ENCODE peak calls at places on chromosomes 16 and 17, in six cellular contexts. R is cardiac muscle cell, I is stomach, N is choroid plexus epithelial cell, S is WERI-Rb-1, M is mucosa of descending colon. O is an unnamed sample.

GRCh38 chr16:81657731-81658130 is 121.4 kb upstream of the PLCG2 start:
- DNase-seq in N (peak; percentile 35), M (no peak), I (no peak), S (no peak), R (no peak), O (no peak)

GRCh38 chr17:3602499-3602898 is 6.7 kb downstream of the TRPV1 start:
- DNase-seq in N (peak; percentile 27), I (no peak), M (peak; percentile 19), R (peak; percentile 59), S (peak; percentile 48), O (no peak)

GRCh38 chr17:76734080-76734840 is 2.9 kb downstream of the SRSF2 start:
- DNase-seq in M (no peak), S (no peak), R (no peak), I (no peak), N (peak; percentile 61), O (no peak)

GRCh38 chr17:74750327-74751069 is 2.1 kb downstream of the NHERF1 start:
- DNase-seq in I (peak; percentile 80), M (peak; percentile 66), R (no peak), S (no peak), N (no peak), O (peak; percentile 63)

GRCh38 chr17:19379306-19380075 is 1.2 kb downstream of the MAPK7 start:
- DNase-seq in M (no peak), R (no peak), I (no peak), S (no peak), N (no peak), O (no peak)

GRCh38 chr17:39688945-39689344 is 1.1 kb upstream of the PGAP3 start:
- DNase-seq in M (no peak), R (no peak), S (no peak), I (no peak), N (no peak), O (no peak)

GRCh38 chr17:32341141-32341856 is 674 bp downstream of the C17orf75 start:
- DNase-seq in R (peak; percentile 11), S (no peak), N (peak; percentile 43), M (peak; percentile 45), I (no peak), O (no peak)

GRCh38 chr17:41806685-41807445 is 4.9 kb downstream of the P3H4 start:
- DNase-seq in S (no peak), I (no peak), M (peak; percentile 78), N (no peak), R (no peak), O (no peak)

GRCh38 chr16:75908718-75909117 is 182.4 kb upstream of the CPHXL start:
- DNase-seq in I (no peak), N (no peak), R (no peak), M (no peak), S (peak; percentile 44), O (no peak)

GRCh38 chr17:59803377-59803757 is 89.4 kb downstream of the TUBD1 start:
- DNase-seq in R (no peak), M (no peak), S (no peak), I (no peak), N (no peak), O (peak; percentile 15)

GRCh38 chr17:59802160-59802559 is 90.6 kb downstream of the TUBD1 start:
- DNase-seq in S (no peak), R (no peak), N (no peak), M (no peak), I (no peak), O (no peak)

GRCh38 chr17:59800530-59800942 is 92.2 kb downstream of the TUBD1 start:
- DNase-seq in I (no peak), N (peak; percentile 64), S (no peak), R (no peak), M (no peak), O (no peak)

GRCh38 chr17:59807892-59808509 is 84.7 kb downstream of the TUBD1 start:
- DNase-seq in R (no peak), S (no peak), M (no peak), N (no peak), I (no peak), O (no peak)

DNA sequence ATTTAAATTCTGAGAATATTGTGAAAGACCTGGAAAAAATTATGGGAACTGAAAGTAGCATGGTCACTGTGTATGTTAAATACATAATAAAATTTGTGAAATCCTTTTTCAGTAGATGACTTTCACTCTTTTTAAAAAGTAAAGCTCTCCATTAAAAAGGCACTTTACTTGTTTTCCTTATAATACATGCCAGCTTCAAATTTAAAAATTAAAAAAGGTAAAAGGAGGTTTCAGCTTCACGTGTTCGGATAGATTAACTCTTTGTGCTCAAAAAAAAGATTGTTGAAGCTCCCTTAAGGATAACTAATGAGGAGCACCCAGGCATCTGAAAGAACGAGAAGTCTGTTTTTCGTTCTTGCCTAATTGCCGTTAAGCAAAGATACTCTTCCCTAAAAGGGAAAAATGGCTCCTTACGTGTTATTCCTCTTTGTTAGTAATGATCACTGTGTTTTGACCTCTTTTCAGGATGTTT is 87.8 kb downstream of the TUBD1 start:
- DNase-seq in M (no peak), S (no peak), I (no peak), R (no peak), N (no peak), O (no peak)
- H3K4me3 ChIP-seq in M (no peak overlapping the region), S (no peak overlapping the region), I (peak overlapping the region; percentile 3), R (no peak overlapping the region), N (no peak overlapping the region), O (no peak overlapping the region)

GRCh38 chr17:44361292-44362055 is 2.2 kb downstream of the FAM171A2 start:
- DNase-seq in S (peak; percentile 50), M (no peak), I (no peak), R (no peak), N (no peak), O (no peak)

GRCh38 chr17:44362479-44362963 is 1.1 kb downstream of the FAM171A2 start:
- DNase-seq in M (no peak), I (no peak), S (peak; percentile 30), N (no peak), R (no peak), O (no peak)

GRCh38 chr17:44362056-44362355 is 1.6 kb downstream of the FAM171A2 start:
- DNase-seq in R (no peak), S (no peak), M (no peak), I (no peak), N (no peak), O (no peak)

GRCh38 chr17:44362964-44363612 is 565 bp downstream of the FAM171A2 start:
- DNase-seq in R (peak; percentile 53), S (peak; percentile 60), I (no peak), M (no peak), N (no peak), O (no peak)

DNA sequence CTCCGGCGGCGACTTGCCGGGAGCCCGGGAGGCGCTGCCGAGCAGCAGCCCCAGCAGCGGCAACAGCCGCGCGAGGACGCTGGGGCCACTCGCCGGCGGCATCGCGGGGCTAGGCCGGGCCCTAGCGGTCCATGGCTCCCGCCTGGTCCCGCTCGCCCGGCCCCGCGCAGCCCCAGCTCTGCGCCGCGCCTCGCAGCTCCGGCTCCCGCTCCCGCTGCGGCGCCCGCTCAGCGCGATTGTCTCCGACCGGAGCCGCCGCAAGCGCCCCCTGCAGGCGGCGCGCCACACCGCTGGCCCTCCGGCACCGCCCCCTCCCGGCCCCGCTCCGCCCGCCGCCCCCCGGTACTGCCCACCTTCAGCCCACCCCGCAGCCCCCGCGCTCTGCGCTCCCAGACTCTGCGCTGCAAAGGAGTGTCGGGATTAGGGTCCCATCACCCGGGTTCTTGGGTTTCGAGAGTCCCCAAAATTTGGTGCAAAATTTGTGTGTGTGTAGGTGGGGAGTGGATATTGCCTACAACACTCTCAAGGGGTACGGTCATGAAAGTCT is at the start of gene FAM171A2:
- DNase-seq in I (peak; percentile 62), S (peak; percentile 76), R (peak; percentile 88), M (peak; percentile 55), N (peak; percentile 61), O (no peak)
- TF ChIP-seq CTCF in I (no peak), S (peak; percentile 80), R (peak; percentile 24), M (peak; percentile 90), N (peak; percentile 45), O (peak; percentile 67)

DNA sequence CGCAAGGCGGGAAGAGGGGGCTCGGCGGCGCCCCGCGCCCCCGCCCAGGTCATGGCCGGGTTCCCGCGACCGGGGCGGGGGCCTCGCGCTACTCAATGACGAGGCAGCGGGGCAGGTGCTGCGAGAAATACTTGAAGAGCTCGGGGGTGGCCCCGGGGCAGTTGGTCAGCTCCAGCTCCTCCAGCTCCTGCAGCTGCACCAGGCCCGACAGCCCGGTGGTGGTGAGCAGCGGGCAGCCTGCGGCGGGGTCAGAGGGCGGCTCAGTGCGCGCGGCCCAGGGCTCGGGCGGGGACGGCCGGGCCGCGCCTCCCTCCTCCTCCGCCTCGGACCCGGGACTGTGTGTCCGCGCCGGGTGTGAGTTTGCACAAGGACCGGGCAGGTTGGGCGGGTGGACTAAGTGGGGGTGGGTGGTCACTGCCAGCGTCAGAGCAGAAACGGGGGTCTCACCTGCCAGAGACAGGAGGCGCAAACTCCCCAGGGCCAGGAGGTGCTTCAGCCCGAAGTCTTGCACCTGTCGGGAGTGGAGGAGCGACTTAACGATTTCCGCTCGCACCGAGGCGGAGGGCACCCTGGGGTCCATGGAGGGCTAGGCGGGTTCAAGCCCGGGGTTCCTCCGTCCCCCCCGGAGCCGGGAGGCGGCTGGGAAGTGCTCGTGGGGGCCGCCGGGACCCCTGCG is 4.1 kb upstream of the WDR24 start:
- DNase-seq in I (no peak), M (no peak), N (no peak), S (no peak), R (peak; percentile 29), O (no peak)
- H3K4me3 ChIP-seq in I (peak overlapping the region; percentile 33), M (no peak overlapping the region), N (no peak overlapping the region), S (no peak overlapping the region), R (no peak overlapping the region), O (peak overlapping the region; percentile 56)

GRCh38 chr16:85326113-85326793 is 214.0 kb upstream of the CIBAR2 start:
- DNase-seq in R (no peak), I (no peak), M (no peak), N (peak; percentile 51), S (no peak), O (no peak)

GRCh38 chr16:85329059-85329812 is 217.0 kb upstream of the CIBAR2 start:
- DNase-seq in N (peak; percentile 65), M (peak; percentile 72), R (no peak), I (peak; percentile 56), S (peak; percentile 67), O (no peak)

GRCh38 chr16:85326794-85327181 is 214.5 kb upstream of the CIBAR2 start:
- DNase-seq in M (no peak), R (no peak), N (no peak), S (no peak), I (no peak), O (no peak)

GRCh38 chr16:85328665-85329058 is 216.4 kb upstream of the CIBAR2 start:
- DNase-seq in R (peak; percentile 60), N (no peak), I (no peak), M (no peak), S (peak; percentile 33), O (no peak)

DNA sequence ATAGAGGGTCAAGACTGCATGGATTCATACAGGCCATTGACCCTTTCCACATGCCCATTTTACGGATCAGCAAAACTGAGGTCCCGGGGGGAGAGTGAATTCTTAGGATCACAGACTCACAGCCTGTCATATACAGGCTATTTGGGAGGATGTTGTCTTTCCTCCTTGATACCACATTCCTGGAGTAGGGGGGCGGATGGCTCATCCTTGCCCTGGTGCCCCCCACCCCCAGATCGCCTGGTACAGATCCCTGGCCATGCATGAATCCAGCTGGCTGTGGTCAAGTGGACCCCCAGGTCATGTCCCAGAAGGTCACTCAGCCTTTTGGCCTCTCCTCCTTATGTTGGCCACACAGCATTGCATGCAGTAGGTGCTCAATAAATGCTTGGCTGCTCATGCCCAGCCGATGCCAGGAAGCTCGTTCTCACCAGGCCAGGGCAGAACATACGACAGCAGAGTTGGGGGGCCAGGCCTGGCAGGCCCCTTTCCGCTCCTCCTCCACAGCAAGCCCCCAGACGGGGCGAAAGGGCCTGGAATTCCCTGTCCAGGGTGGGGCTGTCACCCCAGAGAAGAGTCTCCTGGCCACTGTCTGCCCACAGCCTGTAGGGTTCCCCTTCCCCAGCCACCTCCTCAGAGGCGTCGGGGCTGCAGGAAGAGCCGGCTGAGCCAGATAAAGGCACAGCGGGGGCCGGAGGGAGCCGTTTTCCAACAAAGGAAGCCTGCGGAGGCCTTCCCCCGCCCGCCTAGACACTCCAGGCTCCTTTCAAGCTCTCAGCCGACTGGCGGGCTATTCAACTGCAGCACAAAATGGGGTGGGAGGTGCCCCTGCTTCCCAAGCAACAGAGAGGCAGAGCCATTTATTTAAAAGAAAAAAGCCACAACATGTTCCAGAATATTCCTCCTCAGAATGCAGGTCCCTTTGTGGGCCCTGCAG is 215.7 kb upstream of the CIBAR2 start:
- DNase-seq in M (no peak), S (peak; percentile 61), N (peak; percentile 78), I (no peak), R (peak; percentile 86), O (no peak)
- TF ChIP-seq CTCF in M (no peak), S (no peak), N (no peak), I (no peak), R (no peak), O (no peak)